ENCODE peak calls at places on chromosomes 3 and 15, in five cellular contexts. Y is adrenal gland, F is IMR-90, M is A549, Q is Peyer's patch. C is an unnamed sample.

GRCh38 chr15:67520976-67521769 is at the start of gene C15orf61:
- DNase-seq in Y (peak; percentile 85), F (peak; percentile 75), M (peak; percentile 97), Q (peak; percentile 95), C (peak; percentile 91)

GRCh38 chr3:53513556-53514190 is 19.3 kb downstream of the CACNA1D start:
- DNase-seq in Y (no peak), F (no peak), M (no peak), Q (no peak), C (no peak)

GRCh38 chr15:37765809-37766208 is 168.6 kb upstream of the TMCO5A start:
- DNase-seq in Y (no peak), F (peak; percentile 32), M (no peak), Q (peak; percentile 52), C (no peak)

GRCh38 chr3:42710323-42711021 is 7.9 kb upstream of the HHATL start:
- DNase-seq in Y (no peak), F (no peak), M (no peak), Q (peak; percentile 26), C (no peak)

GRCh38 chr3:59424268-59425010 is 374.6 kb upstream of the CFAP20DC start:
- DNase-seq in Y (no peak), F (peak; percentile 93), M (no peak), Q (no peak), C (no peak)

GRCh38 chr15:31197497-31198414 is 96.2 kb upstream of the TRPM1 start:
- DNase-seq in Y (no peak), F (no peak), M (no peak), Q (no peak), C (peak; percentile 61)

GRCh38 chr15:48363474-48363873 is 32.2 kb downstream of the DUT start:
- DNase-seq in Y (no peak), F (no peak), M (no peak), Q (no peak), C (no peak)

GRCh38 chr3:186530415-186530814 is 13.8 kb downstream of the CRYGS start:
- DNase-seq in Y (no peak), F (no peak), M (no peak), Q (no peak), C (no peak)

GRCh38 chr15:40873625-40874561 is at the start of gene RHOV:
- DNase-seq in Y (peak; percentile 35), F (peak; percentile 29), M (peak; percentile 76), Q (peak; percentile 88), C (peak; percentile 90)
- TF ChIP-seq POLR2A in Y (no peak), F (no peak), M (peak; percentile 57), Q (no peak), C (no peak)

GRCh38 chr15:65521355-65521754 is 3.9 kb upstream of the DPP8 start:
- DNase-seq in Y (no peak), F (no peak), M (no peak), Q (no peak), C (no peak)

GRCh38 chr15:65519781-65520299 is 2.4 kb upstream of the DPP8 start:
- DNase-seq in Y (no peak), F (no peak), M (no peak), Q (no peak), C (no peak)

GRCh38 chr15:65516997-65517865 is at the start of gene DPP8:
- DNase-seq in Y (peak; percentile 95), F (peak; percentile 94), M (peak; percentile 95), Q (peak; percentile 96), C (peak; percentile 96)

GRCh38 chr15:65518633-65519285 is 1.3 kb upstream of the DPP8 start:
- DNase-seq in Y (no peak), F (no peak), M (no peak), Q (no peak), C (no peak)

GRCh38 chr15:65517866-65518207 is 348 bp upstream of the DPP8 start:
- DNase-seq in Y (no peak), F (no peak), M (no peak), Q (no peak), C (no peak)
- H3K4me3 ChIP-seq in Y (no peak overlapping the region), F (no peak overlapping the region), M (peak overlapping the region; percentile 84), Q (peak overlapping the region; percentile 95), C (no peak overlapping the region)

DNA sequence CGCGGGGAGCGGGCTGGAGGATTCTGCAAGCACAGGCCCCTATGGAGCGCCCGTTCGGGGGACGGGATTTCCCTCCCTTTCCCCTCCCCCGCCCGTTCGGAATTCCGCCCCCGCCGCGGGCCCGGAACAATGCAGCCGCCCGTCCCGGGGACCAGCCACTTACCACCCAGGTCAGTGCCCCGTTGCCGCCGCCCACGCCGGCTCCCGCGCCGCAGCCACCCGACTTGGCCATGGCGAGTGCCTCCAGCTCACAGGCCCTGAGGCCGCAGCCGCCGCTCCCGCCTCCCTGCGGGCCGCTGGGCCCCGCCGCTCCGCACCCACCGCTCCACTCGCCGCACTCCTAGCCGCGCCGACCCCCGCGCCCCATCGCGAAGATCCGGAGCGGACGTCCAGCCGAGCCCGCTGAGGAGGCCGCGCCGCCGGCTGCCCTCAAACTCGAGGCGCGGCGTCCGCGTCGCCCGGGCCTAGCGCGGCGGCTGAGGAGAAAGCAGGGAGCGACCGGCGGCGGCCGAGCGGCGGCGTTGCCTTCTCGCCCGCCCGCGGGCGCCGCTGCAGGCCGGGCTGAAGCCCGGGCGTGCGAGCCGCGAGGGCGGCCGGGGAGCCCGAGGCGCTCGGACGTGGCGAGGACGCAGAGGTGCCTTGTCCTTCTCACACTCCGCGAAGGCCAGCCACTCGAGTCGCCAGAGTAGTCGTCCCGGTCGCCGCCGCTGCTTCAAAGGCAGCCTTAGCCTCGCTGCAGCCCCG is 469 bp downstream of the TOP2B start:
- DNase-seq in Y (peak; percentile 79), F (peak; percentile 41), M (peak; percentile 23), Q (peak; percentile 87), C (peak; percentile 84)
- H3K9me3 ChIP-seq in Y (no peaks in the 10 kb centered on the region), F (no peaks in the 10 kb centered on the region), M (no peaks in the 10 kb centered on the region), Q (no peaks in the 10 kb centered on the region), C (no peaks in the 10 kb centered on the region)

DNA sequence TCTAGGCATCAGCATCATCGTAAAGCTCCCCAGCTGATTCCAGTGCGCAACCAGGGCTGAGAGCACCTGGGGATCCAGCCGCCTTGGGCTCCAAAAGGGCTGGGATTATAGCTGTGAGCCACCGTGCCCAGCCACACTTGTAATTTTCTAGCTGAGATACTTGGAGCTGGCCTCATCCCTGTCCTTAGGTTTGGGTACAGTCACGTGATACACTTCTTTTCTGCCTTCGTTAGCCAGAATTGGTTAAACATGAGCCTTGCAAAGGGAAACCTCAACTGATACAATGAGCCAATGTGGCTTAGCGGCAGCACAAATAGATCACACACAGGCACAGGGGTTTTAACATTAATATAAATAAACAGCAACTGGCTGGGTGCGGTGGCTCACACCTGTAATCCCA is 69.8 kb upstream of the GCNT3 start:
- DNase-seq in Y (no peak), F (no peak), M (no peak), Q (no peak), C (no peak)
- TF ChIP-seq POLR2A in Y (no peak), F (no peak), M (no peak), Q (no peak), C (no peak)

DNA sequence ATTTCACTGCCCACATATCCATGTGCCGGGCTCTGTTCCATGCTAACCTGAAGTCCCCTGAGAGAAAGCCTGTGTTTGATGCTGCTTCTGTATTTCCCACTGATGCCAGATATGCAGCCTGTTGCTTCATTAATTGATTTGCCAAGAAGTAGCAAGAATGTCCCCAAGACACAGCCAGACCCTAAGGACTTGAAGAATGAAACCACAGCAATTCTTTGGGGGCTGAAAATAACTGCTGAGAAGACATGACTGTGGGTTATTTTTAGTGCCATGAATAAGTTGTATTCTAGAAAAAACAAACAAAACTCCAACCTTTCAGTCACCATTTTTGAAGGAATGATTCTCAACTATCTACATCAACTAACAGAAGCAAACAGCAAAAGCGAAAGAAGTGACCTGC is 226.6 kb downstream of the DTWD1 start:
- DNase-seq in Y (no peak), F (no peak), M (no peak), Q (no peak), C (no peak)
- H3K4me3 ChIP-seq in Y (no peak overlapping the region), F (no peak overlapping the region), M (no peak overlapping the region), Q (no peak overlapping the region), C (no peak overlapping the region)

DNA sequence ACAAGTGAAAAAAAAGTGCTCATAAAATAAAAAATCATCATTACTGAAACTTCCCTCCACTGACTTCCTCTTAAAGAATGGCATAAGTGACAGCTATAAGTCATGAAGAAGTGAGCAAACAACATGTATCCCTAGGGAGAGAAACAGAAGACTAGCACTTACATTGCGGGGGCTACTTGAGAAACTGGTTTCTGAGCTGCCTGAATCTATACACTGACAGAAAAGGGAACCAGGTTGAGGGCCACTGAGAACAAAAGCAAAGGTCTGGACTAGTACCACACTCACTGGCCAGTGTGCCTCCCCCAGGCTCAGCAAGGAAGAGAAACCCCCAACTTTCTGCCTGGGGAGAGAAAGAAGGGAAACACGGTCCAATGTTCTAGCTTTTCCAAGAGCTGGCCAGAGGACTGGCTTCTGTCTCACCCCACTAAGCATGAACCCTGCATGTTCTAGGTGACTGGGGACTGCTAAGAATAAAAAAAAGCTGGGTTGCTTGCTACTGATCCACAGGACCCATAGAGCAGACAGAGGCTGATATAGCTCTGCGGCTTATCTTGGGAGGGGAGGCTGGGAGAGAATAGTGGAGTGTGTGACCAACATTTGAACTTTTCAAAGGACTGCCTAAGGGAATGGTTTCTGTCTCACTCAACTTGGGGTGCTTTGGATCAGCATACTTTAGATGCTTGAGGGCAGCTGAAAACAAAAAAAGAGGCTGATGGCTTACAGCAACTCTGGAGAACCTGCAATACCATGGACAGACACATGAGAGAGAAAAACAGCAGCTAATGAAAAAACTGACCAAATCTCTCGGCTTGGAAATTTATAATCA is 8.1 kb downstream of the RAD18 start:
- DNase-seq in Y (no peak), F (peak; percentile 62), M (no peak), Q (no peak), C (no peak)
- H3K9me3 ChIP-seq in Y (no peaks in the 10 kb centered on the region), F (no peaks in the 10 kb centered on the region), M (no peaks in the 10 kb centered on the region), Q (no peaks in the 10 kb centered on the region), C (no peaks in the 10 kb centered on the region)

GRCh38 chr3:8500208-8500961 is 1.2 kb upstream of the LMCD1 start:
- DNase-seq in Y (no peak), F (peak; percentile 81), M (no peak), Q (no peak), C (no peak)
- TF ChIP-seq POLR2A in Y (no peak), F (no peak), M (no peak), Q (no peak), C (no peak)

DNA sequence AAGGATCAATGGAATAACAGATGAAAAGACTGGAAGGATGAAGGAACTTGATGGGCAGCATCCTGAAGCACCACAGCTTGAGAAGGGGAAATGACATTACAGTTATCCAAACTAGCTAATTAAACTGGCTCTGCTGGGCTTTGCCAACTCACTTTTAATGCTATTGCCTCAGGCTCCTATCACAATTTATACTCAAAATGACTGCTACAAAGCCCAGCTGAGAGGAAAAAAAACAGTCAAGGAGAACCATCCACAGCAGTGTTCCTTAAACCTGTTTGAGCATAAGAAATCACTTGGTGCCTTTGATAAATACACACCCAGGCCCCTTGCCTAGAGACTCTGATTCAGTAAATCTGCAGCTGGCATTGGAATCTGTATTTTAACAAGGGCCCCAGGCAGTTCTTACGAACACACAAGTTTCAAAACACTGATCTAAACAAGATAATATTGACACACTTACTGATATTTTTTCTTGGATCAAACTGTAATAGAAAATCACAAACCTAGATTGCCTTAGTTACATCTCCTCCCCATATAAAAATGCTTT is 85.8 kb downstream of the MB21D2 start:
- DNase-seq in Y (no peak), F (no peak), M (no peak), Q (no peak), C (no peak)
- H3K4me3 ChIP-seq in Y (no peak overlapping the region), F (no peak overlapping the region), M (no peak overlapping the region), Q (no peak overlapping the region), C (no peak overlapping the region)

C was measured in upper lobe of left lung.